ENCODE peak calls at places on chromosomes 11 and 22, in four cellular contexts. F is H1, O is H9, Q is IMR-90. S is an unnamed sample.

GRCh38 chr11:72316984-72317383 is 73.0 kb upstream of the PHOX2A start:
- DNase-seq in F (no peak), Q (no peak), O (no peak), S (no peak)

GRCh38 chr11:17929171-17929570 is 83.7 kb downstream of the SERGEF start:
- DNase-seq in Q (no peak), F (no peak), O (no peak), S (no peak)

GRCh38 chr11:105968021-105968697 is 53.9 kb downstream of the MSANTD4 start:
- DNase-seq in Q (peak), O (no peak), F (no peak), S (no peak)

GRCh38 chr11:36469063-36469462 is 41.0 kb downstream of the TRAF6 start:
- DNase-seq in F (peak), Q (no peak), O (peak), S (peak)

GRCh38 chr11:132408877-132409276 is 1038.5 kb downstream of the NTM start:
- DNase-seq in F (no peak), O (no peak), Q (no peak), S (no peak)

GRCh38 chr22:38572065-38572464 is 2.1 kb upstream of the DMC1 start:
- DNase-seq in F (no peak), O (no peak), Q (peak), S (peak)

GRCh38 chr11:121452609-121453150 is at the start of gene SORL1-AS1:
- DNase-seq in Q (peak), F (no peak), O (no peak), S (peak)

GRCh38 chr11:79060081-79060480 is 380.7 kb downstream of the TENM4 start:
- DNase-seq in F (no peak), Q (no peak), O (no peak), S (peak)

GRCh38 chr11:115092516-115092915 is 411.7 kb downstream of the CADM1 start:
- DNase-seq in F (no peak), Q (no peak), O (no peak), S (no peak)

GRCh38 chr11:27497284-27497866 is 9.2 kb downstream of the LIN7C start:
- DNase-seq in O (no peak), Q (peak), F (no peak), S (no peak)

GRCh38 chr11:57777969-57778317 is 16.3 kb downstream of the CTNND1 start:
- DNase-seq in Q (no peak), F (no peak), O (no peak), S (peak)

GRCh38 chr22:36772451-36772850 is 3.5 kb downstream of the IFT27 start:
- DNase-seq in Q (no peak), O (no peak), F (no peak), S (no peak)

GRCh38 chr11:65786786-65787636 is at the start of gene OVOL1:
- DNase-seq in F (no peak), O (peak), Q (no peak), S (peak)

GRCh38 chr11:17515443-17516176 is 28.6 kb downstream of the USH1C start:
- DNase-seq in Q (no peak), O (no peak), F (no peak), S (no peak)

GRCh38 chr22:36160499-36160942 is at the start of gene APOL3:
- DNase-seq in O (no peak), F (no peak), Q (peak), S (no peak)

GRCh38 chr11:14499178-14499559 is 442 bp downstream of the COPB1 start:
- DNase-seq in O (peak), Q (peak), F (no peak), S (no peak)

GRCh38 chr11:43579171-43579918 is 101.2 kb upstream of the HSD17B12 start:
- DNase-seq in Q (peak), F (no peak), O (peak), S (peak)

GRCh38 chr11:8373519-8374432 is 110.1 kb upstream of the LMO1 start:
- DNase-seq in Q (no peak), F (no peak), O (no peak), S (no peak)

GRCh38 chr11:504053-504993 is 2.7 kb downstream of the RNH1 start:
- DNase-seq in O (no peak), Q (no peak), F (no peak), S (no peak)
- H3K4ac ChIP-seq in O (no peak), Q (peak), F (no peak), S (no peak)

GRCh38 chr22:45922256-45922655 is 54.7 kb downstream of the WNT7B start:
- DNase-seq in Q (no peak), O (no peak), F (no peak), S (no peak)
- H3K56ac ChIP-seq in Q (no peak), O (no peak), F (no peak), S (no peak)

GRCh38 chr22:27673839-27674238 is 127.7 kb downstream of the MN1 start:
- DNase-seq in Q (no peak), O (no peak), F (no peak), S (no peak)
- H2BK5ac ChIP-seq in Q (no peak), O (no peak), F (no peak), S (no peak)

GRCh38 chr11:76769645-76770586 is 13.2 kb upstream of the TSKU start:
- DNase-seq in Q (peak), O (no peak), F (no peak), S (peak)

GRCh38 chr11:76772783-76773106 is 10.4 kb upstream of the TSKU start:
- DNase-seq in O (no peak), F (no peak), Q (no peak), S (no peak)

GRCh38 chr11:76772100-76772782 is 10.9 kb upstream of the TSKU start:
- DNase-seq in F (no peak), Q (peak), O (no peak), S (peak)

GRCh38 chr11:76770642-76771445 is 12.3 kb upstream of the TSKU start:
- DNase-seq in F (no peak), Q (peak), O (no peak), S (peak)

DNA sequence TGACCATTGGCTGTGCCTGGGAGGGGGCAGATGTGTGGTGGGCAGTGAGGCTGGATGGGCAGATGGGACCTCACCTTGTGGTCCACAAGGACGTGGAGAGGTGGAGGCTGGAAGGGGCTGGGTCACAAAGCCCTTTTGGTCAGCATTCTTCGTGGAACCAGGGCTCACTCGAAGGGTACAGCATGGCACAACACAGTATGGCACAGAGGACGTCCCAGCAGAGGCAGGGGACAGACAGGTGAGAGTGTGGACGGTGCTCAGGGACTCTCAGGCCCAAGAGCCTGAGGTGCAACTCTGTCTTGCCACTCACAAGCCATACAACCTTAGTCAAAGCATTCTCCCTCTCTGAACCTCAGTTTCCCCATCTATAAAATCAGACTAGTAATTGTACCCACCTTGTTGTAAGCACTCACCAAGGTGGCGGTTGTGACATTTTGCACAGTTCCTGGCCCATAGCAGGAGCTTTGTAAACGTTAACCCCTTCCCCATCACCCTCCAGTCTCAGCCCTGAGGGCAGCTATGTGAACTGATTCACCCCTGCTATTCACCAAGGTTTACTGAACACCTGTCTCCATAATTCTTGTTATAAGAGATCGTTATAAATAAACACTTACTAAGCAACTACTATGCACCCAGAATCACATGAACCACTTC is 11.6 kb upstream of the TSKU start:
- DNase-seq in Q (no peak), F (no peak), O (no peak), S (no peak)
- H3K4ac ChIP-seq in Q (peak), F (peak), O (no peak), S (peak)